ENCODE peak calls at places on chromosomes 16 and 17, in ten cellular contexts. G, J, S, C, I, P, V, H, D and B are unnamed samples.

GRCh38 chr17:73705594-73705993 is 61.3 kb upstream of the SDK2 start:
- DNase-seq in V (no peak), P (no peak), G (no peak), S (peak; percentile 17), C (no peak), D (no peak), H (peak; percentile 9), I (peak; percentile 38), J (no peak), B (no peak)

GRCh38 chr17:17917394-17917793 is 54.8 kb downstream of the TOM1L2 start:
- DNase-seq in J (no peak), G (no peak), V (no peak), I (no peak), P (no peak), H (peak; percentile 5), C (no peak), D (no peak), S (no peak), B (no peak)

GRCh38 chr16:87172632-87173031 is 144.6 kb downstream of the C16orf95 start:
- DNase-seq in P (no peak), J (no peak), V (no peak), S (no peak), I (no peak), D (no peak), C (no peak), G (no peak), H (no peak), B (no peak)

GRCh38 chr17:3534881-3535252 is 22.7 kb downstream of the TRPV3 start:
- DNase-seq in S (no peak), C (no peak), G (no peak), P (no peak), V (no peak), J (no peak), H (no peak), I (no peak), D (no peak), B (no peak)

GRCh38 chr17:19329839-19330238 is 32.7 kb downstream of the B9D1 start:
- DNase-seq in C (no peak), V (no peak), J (no peak), D (no peak), S (no peak), I (no peak), G (peak; percentile 29), H (no peak), P (no peak), B (no peak)

GRCh38 chr16:31874354-31875111 is 926 bp downstream of the ZNF267 start:
- DNase-seq in H (no peak), S (no peak), P (no peak), V (peak; percentile 43), I (peak; percentile 77), J (no peak), G (no peak), D (no peak), C (no peak), B (peak; percentile 32)

GRCh38 chr16:70630960-70631745 is 15.2 kb upstream of the IL34 start:
- DNase-seq in H (no peak), D (no peak), G (no peak), C (no peak), J (no peak), S (no peak), V (no peak), I (no peak), P (no peak), B (no peak)

GRCh38 chr16:5603836-5604235 is 506.2 kb upstream of the EEF2KMT start:
- DNase-seq in S (no peak), V (no peak), C (no peak), H (no peak), I (no peak), D (no peak), G (no peak), J (no peak), P (no peak), B (no peak)

GRCh38 chr16:50742521-50743150 is 750 bp downstream of the CYLD start:
- DNase-seq in I (peak; percentile 20), V (peak; percentile 25), G (no peak), H (no peak), C (peak; percentile 41), P (peak; percentile 23), S (no peak), J (peak; percentile 38), D (no peak), B (no peak)

GRCh38 chr16:27927266-27927901 is 136.1 kb downstream of the GSG1L start:
- DNase-seq in P (no peak), C (no peak), J (no peak), G (no peak), D (no peak), V (no peak), I (no peak), H (no peak), S (no peak), B (no peak)

GRCh38 chr17:36755586-36755985 is 154.2 kb downstream of the MRM1 start:
- DNase-seq in I (peak; percentile 87), C (no peak), P (peak; percentile 10), V (peak; percentile 46), J (peak; percentile 33), H (no peak), D (peak; percentile 10), G (no peak), S (no peak), B (no peak)

GRCh38 chr17:21365016-21365415 is 11.1 kb upstream of the KCNJ12 start:
- DNase-seq in V (no peak), G (peak; percentile 38), I (no peak), P (no peak), S (no peak), D (no peak), C (no peak), J (no peak), H (no peak), B (no peak)

GRCh38 chr17:67503184-67503583 is 126.1 kb downstream of the PITPNC1 start:
- DNase-seq in P (no peak), J (no peak), G (no peak), S (no peak), H (no peak), V (no peak), I (peak; percentile 47), C (no peak), D (no peak), B (no peak)

GRCh38 chr16:15644306-15644961 is 1.5 kb upstream of the MARF1 start:
- DNase-seq in J (no peak), I (peak; percentile 94), S (peak; percentile 67), C (no peak), V (no peak), P (no peak), D (no peak), H (no peak), G (no peak), B (no peak)